ENCODE peak calls at places on chromosomes 12 and 14, in ten cellular contexts. K is heart right ventricle, R is RWPE2, I is breast epithelium, B is GM12865, V is lower lobe of right lung, H is IMR-90, A is skeletal muscle cell, N is epithelial cell of esophagus, Y is astrocyte. M is an unnamed sample.

GRCh38 chr12:30979371-30980259 is 53.1 kb downstream of the TSPAN11 start:
- DNase-seq in I (no peak), H (no peak), Y (no peak), B (no peak), A (no peak), N (no peak), V (no peak), K (no peak), R (no peak), M (no peak)

GRCh38 chr14:55038708-55039107 is 11.7 kb downstream of the SOCS4 start:
- DNase-seq in K (no peak), N (peak; percentile 64), H (no peak), B (no peak), Y (no peak), R (no peak), I (no peak), A (no peak), V (no peak), M (no peak)

GRCh38 chr14:38053684-38054083 is 154.0 kb upstream of the SSTR1 start:
- DNase-seq in N (no peak), B (no peak), I (no peak), R (no peak), V (no peak), H (no peak), K (no peak), A (no peak), Y (no peak), M (peak; percentile 5)

GRCh38 chr12:21065845-21066244 is 65.1 kb upstream of the SLCO1B1 start:
- DNase-seq in B (no peak), V (no peak), H (no peak), Y (no peak), I (no peak), R (no peak), A (no peak), N (peak; percentile 5), K (no peak), M (peak; percentile 61)

GRCh38 chr14:42192659-42193425 is 586.2 kb downstream of the LRFN5 start:
- DNase-seq in I (no peak), R (no peak), A (peak; percentile 96), N (peak; percentile 85), H (peak; percentile 98), Y (peak; percentile 91), B (no peak), K (no peak), V (no peak), M (peak; percentile 82)

GRCh38 chr12:3540387-3541320 is 49.7 kb downstream of the PRMT8 start:
- DNase-seq in B (no peak), Y (no peak), V (no peak), K (no peak), I (no peak), A (no peak), R (no peak), H (no peak), N (no peak), M (no peak)

GRCh38 chr12:113340061-113340460 is 5.2 kb upstream of the SLC8B1 start:
- DNase-seq in B (no peak), V (no peak), Y (no peak), R (no peak), K (no peak), I (no peak), H (no peak), N (no peak), A (no peak), M (no peak)

GRCh38 chr14:73786942-73787759 is 64.5 kb upstream of the PTGR2 start:
- DNase-seq in B (peak; percentile 72), I (no peak), V (peak; percentile 82), K (peak; percentile 79), A (no peak), H (peak; percentile 35), R (peak; percentile 68), Y (no peak), N (peak; percentile 37), M (peak; percentile 37)

GRCh38 chr12:120744922-120745493 is 19.4 kb downstream of the ACADS start:
- DNase-seq in R (no peak), N (no peak), H (no peak), K (no peak), V (no peak), B (no peak), A (no peak), I (no peak), Y (no peak), M (no peak)

GRCh38 chr12:4664111-4664510 is 15.2 kb downstream of the NDUFA9 start:
- DNase-seq in A (peak; percentile 73), H (peak; percentile 92), I (no peak), B (no peak), Y (peak; percentile 49), V (no peak), K (no peak), R (no peak), N (peak; percentile 77), M (peak; percentile 77)

DNA sequence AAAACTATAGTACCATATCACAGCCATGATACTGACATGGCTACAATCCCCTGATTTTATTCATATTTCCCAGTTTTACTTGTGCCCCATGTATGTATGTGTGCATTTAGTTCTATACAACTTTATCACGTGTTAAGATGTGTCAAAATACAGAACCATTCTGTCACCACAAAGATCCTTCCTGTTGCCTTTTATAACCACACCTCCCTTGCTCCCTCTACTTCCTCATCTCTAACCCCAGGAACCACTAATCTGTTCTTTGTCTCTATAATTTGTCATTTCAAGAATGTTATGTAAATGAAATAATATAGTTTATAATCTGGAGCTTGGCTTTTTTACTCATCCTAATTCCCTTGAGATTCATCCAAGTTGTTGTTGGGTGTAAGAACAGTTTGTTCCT is 358.4 kb downstream of the DPF3 start:
- DNase-seq in B (peak; percentile 67), I (no peak), A (no peak), V (no peak), N (no peak), K (no peak), R (no peak), Y (no peak), H (no peak), M (no peak)
- H3K4me3 ChIP-seq in B (no peak overlapping the region), I (no peak overlapping the region), A (no peak overlapping the region), V (no peak overlapping the region), N (no peak overlapping the region), K (no peak overlapping the region), R (no peak overlapping the region), Y (no peak overlapping the region), H (no peak overlapping the region), M (no peak overlapping the region)

GRCh38 chr12:58639323-58639934 is 280.9 kb downstream of the LRIG3 start:
- DNase-seq in H (peak; percentile 71), K (no peak), Y (peak; percentile 91), I (no peak), V (no peak), N (peak; percentile 26), B (no peak), A (no peak), R (no peak), M (peak; percentile 14)
- H3K4me3 ChIP-seq in H (no peak overlapping the region), K (no peak overlapping the region), Y (no peak overlapping the region), I (no peak overlapping the region), V (no peak overlapping the region), N (no peak overlapping the region), B (no peak overlapping the region), A (no peak overlapping the region), R (no peak overlapping the region), M (no peak overlapping the region)

GRCh38 chr12:93443576-93443975 is 1.8 kb upstream of the UBE2N start:
- DNase-seq in B (peak; percentile 52), Y (no peak), A (no peak), H (no peak), R (no peak), K (no peak), I (no peak), N (peak; percentile 66), V (no peak), M (no peak)
- H3K4me3 ChIP-seq in B (no peak overlapping the region), Y (no peak overlapping the region), A (no peak overlapping the region), H (no peak overlapping the region), R (no peak overlapping the region), K (no peak overlapping the region), I (no peak overlapping the region), N (no peak overlapping the region), V (no peak overlapping the region), M (no peak overlapping the region)

GRCh38 chr14:80787876-80788275 is 153.7 kb downstream of the CEP128 start:
- DNase-seq in K (no peak), B (no peak), A (no peak), H (no peak), Y (no peak), N (peak; percentile 63), R (no peak), V (no peak), I (no peak), M (no peak)
- H3K4me3 ChIP-seq in K (no peak overlapping the region), B (no peak overlapping the region), A (no peak overlapping the region), H (no peak overlapping the region), Y (no peak overlapping the region), N (no peak overlapping the region), R (no peak overlapping the region), V (no peak overlapping the region), I (no peak overlapping the region), M (no peak overlapping the region)

GRCh38 chr12:48182659-48183058 is 785 bp upstream of the CCDC184 start:
- DNase-seq in I (no peak), R (no peak), H (no peak), A (no peak), Y (no peak), N (no peak), B (no peak), K (no peak), V (no peak), M (no peak)

GRCh38 chr12:48183876-48184548 is 568 bp downstream of the CCDC184 start:
- DNase-seq in K (no peak), A (no peak), V (no peak), H (no peak), I (no peak), B (no peak), R (no peak), N (no peak), Y (no peak), M (no peak)

GRCh38 chr12:48185181-48185919 is 1.9 kb downstream of the CCDC184 start:
- DNase-seq in A (no peak), Y (no peak), K (no peak), I (no peak), H (no peak), N (peak; percentile 31), R (no peak), V (no peak), B (no peak), M (peak; percentile 30)

GRCh38 chr12:48183091-48183875 is at the start of gene CCDC184:
- DNase-seq in Y (peak; percentile 68), H (peak; percentile 73), B (peak; percentile 81), N (peak; percentile 47), I (no peak), R (no peak), K (peak; percentile 62), A (no peak), V (peak; percentile 64), M (peak; percentile 66)

GRCh38 chr12:48184549-48184922 is 1.1 kb downstream of the CCDC184 start:
- DNase-seq in N (no peak), A (no peak), I (no peak), Y (no peak), V (no peak), K (no peak), H (no peak), R (no peak), B (no peak), M (no peak)
- H3K4me3 ChIP-seq in N (no peak overlapping the region), A (peak overlapping the region; percentile 74), I (no peak overlapping the region), Y (peak overlapping the region; percentile 15), V (peak overlapping the region; percentile 75), K (peak overlapping the region; percentile 89), H (peak overlapping the region; percentile 26), R (no peak overlapping the region), B (no peak overlapping the region), M (no peak overlapping the region)